ENCODE peak calls at places on chromosomes 12 and 14, in six cellular contexts. W is Karpas-422; L is PC-3; K is effector memory CD4-positive, alpha-beta T cell; S is CD8-positive, alpha-beta T cell; U is IMR-90. A is an unnamed sample.

GRCh38 chr12:94704452-94704871 is 54.1 kb upstream of the TMCC3 start:
- DNase-seq in W (peak; percentile 57), L (peak; percentile 96), K (no peak), S (no peak), U (peak; percentile 90), A (peak; percentile 79)

GRCh38 chr14:31858868-31859267 is 218.2 kb upstream of the ARHGAP5 start:
- DNase-seq in W (no peak), L (peak; percentile 53), K (no peak), S (no peak), U (peak; percentile 56), A (no peak)

GRCh38 chr12:40300490-40300889 is 75.7 kb downstream of the LRRK2 start:
- DNase-seq in W (no peak), L (peak; percentile 62), K (no peak), S (no peak), U (peak; percentile 1), A (no peak)

GRCh38 chr12:124152733-124153132 is 142.2 kb upstream of the RFLNA start:
- DNase-seq in W (no peak), L (no peak), K (no peak), S (no peak), U (no peak), A (no peak)

GRCh38 chr14:100728962-100729361 is 2.3 kb downstream of the DLK1 start:
- DNase-seq in W (no peak), L (no peak), K (no peak), S (no peak), U (no peak), A (no peak)

GRCh38 chr12:50215033-50215432 is 47.9 kb upstream of the CERS5 start:
- DNase-seq in W (no peak), L (peak; percentile 87), K (no peak), S (no peak), U (peak; percentile 39), A (no peak)

GRCh38 chr14:78170203-78170602 is at the start of gene NRXN3:
- DNase-seq in W (no peak), L (no peak), K (no peak), S (no peak), U (no peak), A (peak; percentile 56)

GRCh38 chr14:54094765-54095164 is 138.1 kb upstream of the BMP4 start:
- DNase-seq in W (no peak), L (no peak), K (no peak), S (no peak), U (no peak), A (no peak)

GRCh38 chr12:7162691-7163114 is 26.8 kb upstream of the PEX5 start:
- DNase-seq in W (no peak), L (peak; percentile 41), K (no peak), S (no peak), U (no peak), A (peak; percentile 88)

GRCh38 chr12:52952082-52952801 is 3.3 kb downstream of the KRT18 start:
- DNase-seq in W (peak; percentile 50), L (peak; percentile 41), K (no peak), S (no peak), U (no peak), A (no peak)

GRCh38 chr12:52951640-52952039 is 2.7 kb downstream of the KRT18 start:
- DNase-seq in W (no peak), L (no peak), K (no peak), S (no peak), U (no peak), A (no peak)

GRCh38 chr12:52950553-52950952 is 1.6 kb downstream of the KRT18 start:
- DNase-seq in W (no peak), L (no peak), K (no peak), S (no peak), U (no peak), A (no peak)

GRCh38 chr12:52949413-52950331 is 754 bp downstream of the KRT18 start:
- DNase-seq in W (no peak), L (peak; percentile 96), K (no peak), S (no peak), U (peak; percentile 95), A (peak; percentile 97)

DNA sequence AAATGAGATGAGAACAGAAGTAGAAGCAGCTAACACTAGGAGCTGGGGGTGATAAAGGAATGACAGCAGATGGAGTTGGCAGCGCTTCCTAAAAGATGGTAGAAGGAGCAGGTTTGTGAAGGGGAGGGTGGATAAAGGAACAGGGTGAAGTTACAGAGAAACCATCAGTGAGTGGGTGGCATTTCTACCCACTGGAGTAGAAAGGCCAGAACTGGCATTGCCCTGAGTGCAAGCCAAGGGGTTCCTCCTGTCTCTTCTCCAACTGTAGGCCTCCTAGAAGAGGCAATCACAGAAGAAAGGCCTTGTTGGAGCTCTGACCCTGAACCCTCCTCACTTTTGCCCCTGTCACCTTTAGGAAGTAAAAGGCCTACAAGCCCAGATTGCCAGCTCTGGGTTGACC is 2.2 kb downstream of the KRT18 start:
- DNase-seq in W (no peak), L (no peak), K (no peak), S (no peak), U (no peak), A (no peak)
- H3K4me3 ChIP-seq in W (no peak overlapping the region), L (peak overlapping the region; percentile 94), K (no peak overlapping the region), S (no peak overlapping the region), U (no peak overlapping the region), A (peak overlapping the region; percentile 77)

GRCh38 chr14:94022532-94023411 is 3.4 kb upstream of the OTUB2 start:
- DNase-seq in W (no peak), L (no peak), K (no peak), S (no peak), U (no peak), A (peak; percentile 53)
- H3K27me3 ChIP-seq in W (no peaks in the 10 kb centered on the region), L (no peaks in the 10 kb centered on the region), K (no peaks in the 10 kb centered on the region), S (no peaks in the 10 kb centered on the region), U (peaks cover 7% of the 10 kb centered on the region), A (peaks cover 6% of the 10 kb centered on the region)

GRCh38 chr12:120939523-120939922 is 35.4 kb upstream of the SPPL3 start:
- DNase-seq in W (no peak), L (no peak), K (no peak), S (no peak), U (no peak), A (no peak)

GRCh38 chr12:120941412-120941811 is 36.9 kb upstream of the HNF1A start:
- DNase-seq in W (no peak), L (no peak), K (no peak), S (no peak), U (no peak), A (no peak)

GRCh38 chr12:120939954-120940353 is 35.8 kb upstream of the SPPL3 start:
- DNase-seq in W (no peak), L (no peak), K (no peak), S (no peak), U (no peak), A (no peak)

GRCh38 chr12:120941846-120942405 is 36.4 kb upstream of the HNF1A start:
- DNase-seq in W (no peak), L (no peak), K (no peak), S (no peak), U (no peak), A (peak; percentile 26)

DNA sequence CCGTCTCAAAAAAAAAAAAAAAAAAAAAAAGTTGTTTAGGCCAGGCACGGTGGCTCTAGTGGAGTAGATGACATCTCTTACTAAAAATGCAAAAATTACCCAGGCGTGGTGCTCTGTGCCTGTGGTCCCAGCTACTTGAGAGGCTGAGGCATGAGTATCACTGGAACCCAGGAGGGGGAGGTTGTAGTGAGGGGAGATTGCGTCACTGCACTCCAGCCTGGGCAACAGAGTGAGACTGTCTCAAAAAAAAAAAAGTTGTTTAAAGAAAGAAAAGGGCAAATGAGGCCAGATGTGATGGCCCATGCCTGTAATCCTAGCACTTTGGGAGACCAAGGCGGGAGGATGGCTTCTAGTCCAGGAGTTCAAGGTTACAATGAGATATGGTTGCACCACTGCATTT is 36.6 kb upstream of the SPPL3 start:
- DNase-seq in W (no peak), L (no peak), K (no peak), S (no peak), U (peak; percentile 11), A (no peak)
- H3K4me1 ChIP-seq in W (no peaks in the 10 kb centered on the region), L (no peaks in the 10 kb centered on the region), K (no peaks in the 10 kb centered on the region), S (no peaks in the 10 kb centered on the region), U (no peaks in the 10 kb centered on the region), A (no peaks in the 10 kb centered on the region)

DNA sequence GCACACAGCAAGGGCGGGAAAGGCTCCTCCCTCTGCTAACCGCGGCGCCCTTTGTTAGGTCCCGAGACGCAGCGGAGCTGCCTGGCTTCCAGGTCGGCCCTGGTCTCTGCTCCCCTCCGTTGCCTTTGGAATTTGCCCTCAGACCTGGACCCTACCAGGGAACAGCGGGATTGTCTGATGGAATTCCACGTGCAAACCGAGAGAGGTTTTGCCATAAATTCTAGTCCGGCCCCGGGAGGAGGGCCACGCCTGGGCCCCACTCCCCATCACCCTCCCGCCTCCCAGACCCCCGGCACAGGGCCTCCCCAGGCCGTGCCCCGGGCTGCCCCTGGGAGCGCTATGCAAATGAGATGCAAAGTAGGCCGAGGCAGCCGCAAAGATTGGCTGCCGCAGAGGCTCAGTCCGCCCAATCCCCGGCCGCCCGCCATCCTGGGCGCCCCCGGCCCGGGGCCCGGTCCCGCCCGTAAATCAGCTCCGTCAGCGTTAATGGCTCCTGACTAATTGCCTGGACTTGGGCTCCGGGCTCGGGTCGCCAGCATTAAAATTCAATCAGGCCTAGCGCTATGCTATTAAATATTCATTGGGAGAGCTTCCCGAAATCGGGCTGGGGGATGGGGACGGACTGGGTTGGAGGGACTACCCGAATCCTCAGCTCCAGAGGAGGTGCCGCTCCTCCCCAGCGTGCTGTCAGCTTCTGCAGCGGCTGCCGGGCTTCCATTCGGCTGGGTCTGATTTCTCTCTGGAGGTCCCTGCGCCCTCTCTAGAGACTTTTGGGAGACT is 15.6 kb upstream of the FIGNL2 start:
- DNase-seq in W (no peak), L (no peak), K (no peak), S (no peak), U (no peak), A (peak; percentile 93)
- H3K4me3 ChIP-seq in W (no peak overlapping the region), L (no peak overlapping the region), K (peak overlapping the region; percentile 34), S (peak overlapping the region; percentile 43), U (no peak overlapping the region), A (peak overlapping the region; percentile 69)

DNA sequence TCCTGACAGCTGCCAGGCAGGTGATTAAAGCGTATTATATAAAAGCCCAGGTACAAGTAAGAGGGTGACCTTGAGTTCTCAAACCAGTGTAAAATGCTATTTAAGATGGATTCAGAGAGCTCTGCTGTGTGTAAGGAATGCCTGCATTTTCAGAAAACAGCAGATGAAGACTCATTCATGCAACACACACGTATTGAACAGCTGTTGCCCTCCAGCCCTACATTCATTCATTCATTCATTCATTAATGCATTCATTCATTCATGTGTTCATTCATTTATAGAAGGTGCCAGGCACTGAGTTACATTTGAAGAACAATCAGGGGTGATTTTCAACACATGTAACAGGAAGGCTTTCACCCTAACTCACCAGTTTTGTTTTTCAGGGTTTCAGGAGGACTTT is 27.4 kb upstream of the ELK3 start:
- DNase-seq in W (no peak), L (no peak), K (no peak), S (no peak), U (no peak), A (no peak)
- H3K27me3 ChIP-seq in W (no peaks in the 10 kb centered on the region), L (no peaks in the 10 kb centered on the region), K (no peaks in the 10 kb centered on the region), S (no peaks in the 10 kb centered on the region), U (peaks cover 4% of the 10 kb centered on the region), A (no peaks in the 10 kb centered on the region)

GRCh38 chr14:61510736-61511557 is 184.4 kb upstream of the HIF1A start:
- DNase-seq in W (no peak), L (no peak), K (no peak), S (no peak), U (no peak), A (no peak)
- H3K4me1 ChIP-seq in W (peaks cover 28% of the 10 kb centered on the region), L (peaks cover 50% of the 10 kb centered on the region), K (peaks cover 47% of the 10 kb centered on the region), S (peaks cover 84% of the 10 kb centered on the region), U (peaks cover 19% of the 10 kb centered on the region), A (peaks cover 36% of the 10 kb centered on the region)

DNA sequence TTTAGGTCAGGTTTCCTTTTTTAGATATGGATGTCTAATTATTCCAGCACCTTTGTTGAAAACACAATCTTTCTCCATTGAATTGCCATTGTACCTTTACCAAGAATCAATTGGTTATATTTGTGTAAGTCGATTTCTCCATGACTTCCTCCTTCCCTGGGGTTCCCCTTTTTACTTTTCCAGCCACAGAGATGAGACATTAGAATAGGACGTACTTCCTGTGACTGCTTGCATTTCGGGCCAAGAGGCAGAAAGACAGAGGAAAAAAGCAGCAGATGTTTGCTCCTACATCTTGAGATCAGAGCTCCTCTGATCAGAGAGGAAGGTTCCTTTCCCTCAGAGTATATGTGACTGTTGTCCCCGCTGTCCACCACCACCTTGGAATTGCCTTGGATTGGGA is 453.7 kb upstream of the RGS6 start:
- DNase-seq in W (no peak), L (no peak), K (no peak), S (no peak), U (peak; percentile 64), A (peak; percentile 45)
- H3K4me3 ChIP-seq in W (no peak overlapping the region), L (no peak overlapping the region), K (no peak overlapping the region), S (no peak overlapping the region), U (no peak overlapping the region), A (no peak overlapping the region)

A was measured in osteoblast.